ENCODE peak calls at places on chromosomes 13 and 19, in four cellular contexts. One of them, this sample, is unnamed.

GRCh38 chr13:27130223-27131015 is 41.2 kb downstream of the USP12 start:
- DNase-seq in K562: no peak
- DNase-seq in H1: no peak
- DNase-seq in GM12878: no peak
- DNase-seq in this sample: no peak

GRCh38 chr13:40624338-40624737 is 42.1 kb downstream of the FOXO1 start:
- DNase-seq in K562: no peak
- DNase-seq in H1: no peak
- DNase-seq in GM12878: no peak
- DNase-seq in this sample: no peak

GRCh38 chr19:43880483-43880882 is 53.4 kb downstream of the ZNF283 start:
- DNase-seq in K562: no peak
- DNase-seq in H1: no peak
- DNase-seq in GM12878: no peak
- DNase-seq in this sample: no peak

GRCh38 chr13:44355643-44356042 is 18.0 kb upstream of the SERP2 start:
- DNase-seq in K562: no peak
- DNase-seq in H1: no peak
- DNase-seq in GM12878: no peak
- DNase-seq in this sample: no peak

GRCh38 chr13:72808917-72809500 is 27.1 kb downstream of the PIBF1 start:
- DNase-seq in K562: peak
- DNase-seq in H1: no peak
- DNase-seq in GM12878: no peak
- DNase-seq in this sample: no peak

GRCh38 chr19:57465680-57466381 is 8.9 kb upstream of the VN1R1 start:
- DNase-seq in K562: peak
- DNase-seq in H1: no peak
- DNase-seq in GM12878: peak
- DNase-seq in this sample: peak

GRCh38 chr13:99352351-99353271 is 45.4 kb upstream of the GPR183 start:
- DNase-seq in K562: no peak
- DNase-seq in H1: no peak
- DNase-seq in GM12878: no peak
- DNase-seq in this sample: no peak

GRCh38 chr13:51919531-51919930 is 57.8 kb downstream of the CCDC70 start:
- DNase-seq in K562: no peak
- DNase-seq in H1: no peak
- DNase-seq in GM12878: no peak
- DNase-seq in this sample: no peak

GRCh38 chr13:45674908-45675307 is 27.2 kb upstream of the CBY2 start:
- DNase-seq in K562: no peak
- DNase-seq in H1: no peak
- DNase-seq in GM12878: no peak
- DNase-seq in this sample: no peak

GRCh38 chr13:32889986-32890565 is 126.1 kb upstream of the KL start:
- DNase-seq in K562: no peak
- DNase-seq in H1: no peak
- DNase-seq in GM12878: no peak
- DNase-seq in this sample: no peak

GRCh38 chr13:28204690-28205443 is 66.5 kb downstream of the PAN3 start:
- DNase-seq in K562: no peak
- DNase-seq in H1: no peak
- DNase-seq in GM12878: peak
- DNase-seq in this sample: no peak

DNA sequence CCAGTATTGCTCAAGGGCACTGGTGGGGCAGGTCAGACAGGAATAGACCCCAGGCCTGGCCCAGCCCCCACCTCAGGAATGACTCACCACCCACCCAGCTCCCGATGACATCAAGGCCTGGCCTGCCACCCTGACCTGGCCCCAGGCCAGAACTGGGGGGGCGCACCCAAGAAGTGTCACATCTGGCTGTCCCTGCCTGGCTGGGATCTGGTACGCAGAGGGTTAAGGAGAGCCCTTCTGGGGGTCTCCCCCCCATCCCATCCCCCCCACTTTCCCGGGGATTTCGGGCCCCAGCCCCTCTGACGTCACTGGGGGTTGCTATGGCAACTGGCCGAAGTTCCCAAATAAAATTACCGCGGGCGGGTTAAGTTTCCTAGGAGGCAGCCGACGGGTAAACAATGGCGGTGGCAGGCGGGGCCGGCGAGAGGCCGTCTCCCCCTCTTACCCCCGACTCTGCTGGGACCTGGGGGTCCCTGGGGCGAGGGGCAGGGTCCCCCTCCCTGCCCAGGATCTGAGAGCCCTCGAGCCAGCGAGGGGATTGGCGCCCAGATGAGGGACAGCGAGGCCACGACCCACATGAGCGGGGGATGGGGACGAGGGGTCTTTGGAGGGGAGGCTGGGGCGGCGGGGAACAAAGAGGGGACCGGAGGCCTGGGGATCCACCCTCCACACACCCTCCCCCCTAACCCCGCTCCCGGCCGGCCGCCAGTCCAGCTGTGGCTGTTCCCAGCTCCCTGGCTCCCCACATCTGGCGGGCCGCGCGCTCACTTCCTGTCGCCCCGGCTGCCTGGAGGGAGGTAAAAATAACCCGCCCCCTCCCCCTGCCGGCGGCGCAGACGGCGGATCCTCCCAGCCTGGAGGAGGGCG is 29.7 kb upstream of the NANOS3 start:
- DNase-seq in K562: peak
- DNase-seq in H1: no peak
- DNase-seq in GM12878: no peak
- DNase-seq in this sample: peak
- TF ChIP-seq ZNF274 in K562: no peak
- TF ChIP-seq ZNF274 in H1: no peak
- TF ChIP-seq ZNF274 in GM12878: no peak
- TF ChIP-seq ZNF274 in this sample: no peak

DNA sequence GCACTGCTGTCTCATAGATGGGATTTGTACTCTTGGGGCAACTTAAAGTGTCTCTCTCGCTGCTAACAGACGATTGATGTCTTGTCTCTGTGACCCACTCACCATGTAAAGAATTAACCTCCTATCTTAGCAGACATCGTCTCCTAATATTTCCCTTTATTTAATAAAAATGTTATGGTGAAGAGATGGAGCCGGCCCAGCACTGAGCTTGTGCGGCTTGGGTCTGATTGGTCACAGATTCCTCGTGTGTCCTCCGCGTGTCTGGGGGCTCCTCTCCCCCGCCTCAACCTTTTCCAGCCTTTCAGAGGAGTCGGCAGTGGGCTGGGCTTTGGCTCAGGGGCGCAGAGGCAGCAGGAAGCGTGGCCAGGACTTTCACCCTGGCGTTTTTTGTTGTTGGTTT is 13.2 kb upstream of the CRTC1 start:
- DNase-seq in K562: no peak
- DNase-seq in H1: no peak
- DNase-seq in GM12878: no peak
- DNase-seq in this sample: no peak
- TF ChIP-seq EGR1 in K562: no peak
- TF ChIP-seq EGR1 in H1: no peak
- TF ChIP-seq EGR1 in GM12878: no peak
- TF ChIP-seq EGR1 in this sample: no peak

DNA sequence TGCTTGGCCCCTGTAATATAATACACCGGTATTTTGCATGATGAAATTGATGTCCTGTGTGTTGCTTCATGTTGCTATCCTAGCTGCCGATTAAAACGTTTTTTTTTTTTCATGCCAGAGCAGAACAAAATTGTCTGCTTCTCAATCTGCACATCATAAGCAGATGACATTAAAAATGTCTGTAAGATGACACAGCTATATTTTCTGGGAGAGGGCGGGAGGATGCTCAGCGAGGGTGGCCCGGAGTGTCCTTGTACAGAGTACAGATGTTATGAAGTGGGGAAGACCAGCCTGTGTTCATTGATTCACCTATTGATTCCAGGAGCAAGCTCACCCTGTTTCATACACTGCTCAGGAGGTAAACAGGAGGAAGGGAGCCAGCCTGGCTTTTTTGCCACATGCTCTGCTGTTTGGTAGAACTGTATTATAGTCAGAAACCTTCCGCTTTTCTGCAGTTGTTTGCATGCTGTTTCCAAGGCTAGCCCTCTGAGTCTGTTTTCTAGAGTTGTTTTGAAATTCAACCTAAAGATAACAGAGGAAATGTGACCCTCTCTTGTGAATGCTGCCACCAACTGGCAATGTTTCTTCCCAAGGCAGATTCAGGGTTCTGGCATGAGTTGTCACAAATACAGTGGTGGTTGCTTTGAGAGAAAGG is 4.7 kb upstream of the IRS2 start:
- DNase-seq in K562: no peak
- DNase-seq in H1: no peak
- DNase-seq in GM12878: no peak
- DNase-seq in this sample: no peak
- TF ChIP-seq POLR2AphosphoS5 in K562: no peak
- TF ChIP-seq POLR2AphosphoS5 in H1: no peak
- TF ChIP-seq POLR2AphosphoS5 in GM12878: no peak
- TF ChIP-seq POLR2AphosphoS5 in this sample: no peak

GRCh38 chr19:14979136-14979497 is 547 bp downstream of the SLC1A6 start:
- DNase-seq in K562: no peak
- DNase-seq in H1: no peak
- DNase-seq in GM12878: no peak
- DNase-seq in this sample: no peak
- TF ChIP-seq ZNF274 in K562: no peak
- TF ChIP-seq ZNF274 in H1: no peak
- TF ChIP-seq ZNF274 in GM12878: no peak
- TF ChIP-seq ZNF274 in this sample: no peak

GRCh38 chr13:66530158-66530557 is 700.0 kb downstream of the PCDH9 start:
- DNase-seq in K562: no peak
- DNase-seq in H1: no peak
- DNase-seq in GM12878: no peak
- DNase-seq in this sample: no peak

GRCh38 chr13:66530686-66531085 is 699.5 kb downstream of the PCDH9 start:
- DNase-seq in K562: no peak
- DNase-seq in H1: no peak
- DNase-seq in GM12878: no peak
- DNase-seq in this sample: no peak

GRCh38 chr13:66532845-66533244 is 697.3 kb downstream of the PCDH9 start:
- DNase-seq in K562: no peak
- DNase-seq in H1: no peak
- DNase-seq in GM12878: no peak
- DNase-seq in this sample: no peak

GRCh38 chr13:66534561-66534960 is 695.6 kb downstream of the PCDH9 start:
- DNase-seq in K562: no peak
- DNase-seq in H1: no peak
- DNase-seq in GM12878: no peak
- DNase-seq in this sample: no peak

DNA sequence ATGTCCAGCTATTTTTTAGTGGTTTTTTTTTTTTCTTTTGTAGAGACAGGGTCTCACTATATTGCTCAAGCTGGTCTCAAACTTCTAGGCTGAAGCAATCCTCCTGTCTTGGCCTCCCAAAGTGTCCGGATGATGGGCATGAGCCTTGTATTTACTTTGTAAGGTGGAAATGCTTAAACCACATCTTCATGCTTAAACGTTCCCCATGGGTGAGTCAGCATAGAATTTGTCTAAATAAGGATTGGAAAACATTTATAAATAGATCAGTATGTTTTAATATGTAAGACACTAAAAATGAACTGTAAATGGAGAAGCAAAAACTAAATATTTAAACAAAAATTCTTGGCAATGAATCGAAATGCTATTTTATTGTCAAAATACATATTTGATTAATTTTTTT is 698.0 kb downstream of the PCDH9 start:
- DNase-seq in K562: no peak
- DNase-seq in H1: no peak
- DNase-seq in GM12878: no peak
- DNase-seq in this sample: no peak
- TF ChIP-seq EGR1 in K562: no peak
- TF ChIP-seq EGR1 in H1: no peak
- TF ChIP-seq EGR1 in GM12878: no peak
- TF ChIP-seq EGR1 in this sample: no peak

GRCh38 chr19:1151037-1151716 is 22.9 kb downstream of the SBNO2 start:
- DNase-seq in K562: no peak
- DNase-seq in H1: no peak
- DNase-seq in GM12878: no peak
- DNase-seq in this sample: no peak
- TF ChIP-seq POLR2AphosphoS5 in K562: no peak
- TF ChIP-seq POLR2AphosphoS5 in H1: no peak
- TF ChIP-seq POLR2AphosphoS5 in GM12878: no peak
- TF ChIP-seq POLR2AphosphoS5 in this sample: no peak

GRCh38 chr19:4060621-4061177 is 6.0 kb downstream of the ZBTB7A start:
- DNase-seq in K562: no peak
- DNase-seq in H1: no peak
- DNase-seq in GM12878: no peak
- DNase-seq in this sample: no peak

GRCh38 chr19:4062576-4063368 is 3.9 kb downstream of the ZBTB7A start:
- DNase-seq in K562: no peak
- DNase-seq in H1: no peak
- DNase-seq in GM12878: no peak
- DNase-seq in this sample: no peak

GRCh38 chr19:4059931-4060620 is 6.6 kb downstream of the ZBTB7A start:
- DNase-seq in K562: peak
- DNase-seq in H1: no peak
- DNase-seq in GM12878: peak
- DNase-seq in this sample: no peak

GRCh38 chr19:4061683-4062575 is 4.8 kb downstream of the ZBTB7A start:
- DNase-seq in K562: no peak
- DNase-seq in H1: no peak
- DNase-seq in GM12878: no peak
- DNase-seq in this sample: no peak

GRCh38 chr19:4061178-4061682 is 5.5 kb downstream of the ZBTB7A start:
- DNase-seq in K562: no peak
- DNase-seq in H1: no peak
- DNase-seq in GM12878: no peak
- DNase-seq in this sample: no peak
- TF ChIP-seq ZNF274 in K562: no peak
- TF ChIP-seq ZNF274 in H1: no peak
- TF ChIP-seq ZNF274 in GM12878: no peak
- TF ChIP-seq ZNF274 in this sample: no peak

DNA sequence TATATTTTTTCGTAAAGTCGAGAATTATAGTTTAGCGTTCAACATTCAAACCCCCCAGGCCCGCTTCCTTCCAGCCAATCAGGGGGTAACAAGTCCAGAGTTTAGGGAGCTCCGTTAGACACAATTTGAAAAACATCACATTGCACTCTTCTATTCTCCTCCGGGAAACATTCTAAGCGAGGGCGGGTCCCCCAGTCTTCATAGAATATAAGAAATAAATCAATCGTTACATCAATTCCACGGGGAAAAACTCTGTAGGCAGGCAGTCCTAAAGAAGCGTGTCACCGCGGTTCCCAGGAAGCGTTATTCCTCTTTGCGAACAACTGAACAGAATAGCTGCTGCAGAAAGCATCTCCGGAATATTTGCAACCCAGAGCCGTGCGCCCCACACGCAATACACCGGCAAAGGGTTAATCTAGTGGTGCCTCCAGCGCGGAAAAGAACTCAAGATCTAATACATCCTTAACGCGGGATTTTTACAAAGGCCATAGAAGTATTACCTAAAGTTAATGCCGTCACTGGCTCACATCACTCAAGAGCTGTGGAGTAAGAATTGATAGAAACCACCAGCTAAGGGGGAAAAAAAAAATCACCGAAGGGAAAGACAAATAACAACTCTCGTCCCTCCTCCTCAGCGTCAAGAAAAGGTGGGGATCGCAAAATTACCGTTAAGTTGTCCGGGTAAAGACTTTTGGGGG is 65.1 kb downstream of the KCNRG start:
- DNase-seq in K562: peak
- DNase-seq in H1: no peak
- DNase-seq in GM12878: no peak
- DNase-seq in this sample: no peak
- TF ChIP-seq EGR1 in K562: no peak
- TF ChIP-seq EGR1 in H1: no peak
- TF ChIP-seq EGR1 in GM12878: no peak
- TF ChIP-seq EGR1 in this sample: no peak